ENCODE peak calls at places on chromosomes 1 and 21, in five cellular contexts. One of them, this sample, is unnamed.

GRCh38 chr1:215970406-215970805 is 403.3 kb downstream of the KCTD3 start:
- DNase-seq in hepatocyte: peak
- DNase-seq in H9: no peak
- DNase-seq in CD4-positive, alpha-beta T cell: no peak
- DNase-seq in A549: no peak
- DNase-seq in this sample: no peak

GRCh38 chr21:46056450-46056903 is 41.4 kb upstream of the COL6A2 start:
- DNase-seq in hepatocyte: peak
- DNase-seq in H9: peak
- DNase-seq in CD4-positive, alpha-beta T cell: no peak
- DNase-seq in A549: no peak
- DNase-seq in this sample: no peak

GRCh38 chr1:5506634-5507033 is 485.6 kb downstream of the NPHP4 start:
- DNase-seq in hepatocyte: no peak
- DNase-seq in H9: no peak
- DNase-seq in CD4-positive, alpha-beta T cell: no peak
- DNase-seq in A549: no peak
- DNase-seq in this sample: no peak

GRCh38 chr21:25370311-25370744 is 237.0 kb downstream of the MRPL39 start:
- DNase-seq in hepatocyte: peak
- DNase-seq in H9: no peak
- DNase-seq in CD4-positive, alpha-beta T cell: no peak
- DNase-seq in A549: no peak
- DNase-seq in this sample: peak

GRCh38 chr21:26534517-26534916 is 38.6 kb downstream of the CYYR1 start:
- DNase-seq in hepatocyte: no peak
- DNase-seq in H9: no peak
- DNase-seq in CD4-positive, alpha-beta T cell: no peak
- DNase-seq in A549: no peak
- DNase-seq in this sample: no peak

GRCh38 chr1:32241011-32241763 is 5.8 kb upstream of the FAM167B start:
- DNase-seq in hepatocyte: peak
- DNase-seq in H9: peak
- DNase-seq in CD4-positive, alpha-beta T cell: peak
- DNase-seq in A549: peak
- DNase-seq in this sample: peak

GRCh38 chr1:178538192-178538916 is 25.4 kb downstream of the TEX35 start:
- DNase-seq in hepatocyte: peak
- DNase-seq in H9: no peak
- DNase-seq in CD4-positive, alpha-beta T cell: no peak
- DNase-seq in A549: no peak
- DNase-seq in this sample: no peak

GRCh38 chr21:42171091-42172053 is 47.6 kb upstream of the ABCG1 start:
- DNase-seq in hepatocyte: peak
- DNase-seq in H9: no peak
- DNase-seq in CD4-positive, alpha-beta T cell: no peak
- DNase-seq in A549: no peak
- DNase-seq in this sample: peak

GRCh38 chr1:87763498-87763897 is 434.8 kb downstream of the LMO4 start:
- DNase-seq in hepatocyte: no peak
- DNase-seq in H9: no peak
- DNase-seq in CD4-positive, alpha-beta T cell: no peak
- DNase-seq in A549: no peak
- DNase-seq in this sample: no peak

GRCh38 chr1:10791117-10791951 is 5.1 kb downstream of the CASZ1 start:
- DNase-seq in hepatocyte: peak
- DNase-seq in H9: no peak
- DNase-seq in CD4-positive, alpha-beta T cell: no peak
- DNase-seq in A549: no peak
- DNase-seq in this sample: no peak

GRCh38 chr1:224621813-224622682 is 5.9 kb downstream of the CNIH3 start:
- DNase-seq in hepatocyte: peak
- DNase-seq in H9: no peak
- DNase-seq in CD4-positive, alpha-beta T cell: no peak
- DNase-seq in A549: no peak
- DNase-seq in this sample: no peak

GRCh38 chr1:182185147-182185546 is 123.6 kb upstream of the ZNF648 start:
- DNase-seq in hepatocyte: no peak
- DNase-seq in H9: no peak
- DNase-seq in CD4-positive, alpha-beta T cell: no peak
- DNase-seq in A549: no peak
- DNase-seq in this sample: no peak

GRCh38 chr1:156460525-156460924 is 40.0 kb downstream of the MEF2D start:
- DNase-seq in hepatocyte: no peak
- DNase-seq in H9: no peak
- DNase-seq in CD4-positive, alpha-beta T cell: no peak
- DNase-seq in A549: no peak
- DNase-seq in this sample: no peak

GRCh38 chr1:85420199-85420598 is 44.8 kb downstream of the DDAH1 start:
- DNase-seq in hepatocyte: no peak
- DNase-seq in H9: no peak
- DNase-seq in CD4-positive, alpha-beta T cell: no peak
- DNase-seq in A549: no peak
- DNase-seq in this sample: no peak

GRCh38 chr1:85417876-85418275 is 47.1 kb downstream of the DDAH1 start:
- DNase-seq in hepatocyte: no peak
- DNase-seq in H9: no peak
- DNase-seq in CD4-positive, alpha-beta T cell: no peak
- DNase-seq in A549: no peak
- DNase-seq in this sample: no peak

GRCh38 chr1:85413169-85413568 is 51.8 kb downstream of the DDAH1 start:
- DNase-seq in hepatocyte: no peak
- DNase-seq in H9: no peak
- DNase-seq in CD4-positive, alpha-beta T cell: no peak
- DNase-seq in A549: no peak
- DNase-seq in this sample: no peak

GRCh38 chr1:85421179-85421578 is 43.8 kb downstream of the DDAH1 start:
- DNase-seq in hepatocyte: no peak
- DNase-seq in H9: no peak
- DNase-seq in CD4-positive, alpha-beta T cell: no peak
- DNase-seq in A549: no peak
- DNase-seq in this sample: no peak

GRCh38 chr1:85417017-85417416 is 47.9 kb downstream of the DDAH1 start:
- DNase-seq in hepatocyte: no peak
- DNase-seq in H9: peak
- DNase-seq in CD4-positive, alpha-beta T cell: no peak
- DNase-seq in A549: no peak
- DNase-seq in this sample: no peak
- TF ChIP-seq CTCF in hepatocyte: no peak
- TF ChIP-seq CTCF in H9: no peak
- TF ChIP-seq CTCF in CD4-positive, alpha-beta T cell: no peak
- TF ChIP-seq CTCF in A549: no peak
- TF ChIP-seq CTCF in this sample: no peak

GRCh38 chr1:41023279-41023990 is 1.9 kb upstream of the SLFNL1 start:
- DNase-seq in hepatocyte: no peak
- DNase-seq in H9: no peak
- DNase-seq in CD4-positive, alpha-beta T cell: no peak
- DNase-seq in A549: no peak
- DNase-seq in this sample: peak
- TF ChIP-seq CTCF in hepatocyte: peak
- TF ChIP-seq CTCF in H9: peak
- TF ChIP-seq CTCF in CD4-positive, alpha-beta T cell: no peak
- TF ChIP-seq CTCF in A549: no peak
- TF ChIP-seq CTCF in this sample: peak

GRCh38 chr1:98001764-98002163 is 80.9 kb upstream of the DPYD start:
- DNase-seq in hepatocyte: no peak
- DNase-seq in H9: no peak
- DNase-seq in CD4-positive, alpha-beta T cell: no peak
- DNase-seq in A549: no peak
- DNase-seq in this sample: no peak
- TF ChIP-seq CTCF in hepatocyte: peak
- TF ChIP-seq CTCF in H9: peak
- TF ChIP-seq CTCF in CD4-positive, alpha-beta T cell: no peak
- TF ChIP-seq CTCF in A549: peak
- TF ChIP-seq CTCF in this sample: no peak

GRCh38 chr1:174157157-174157806 is 2.0 kb upstream of the RABGAP1L start:
- DNase-seq in hepatocyte: no peak
- DNase-seq in H9: no peak
- DNase-seq in CD4-positive, alpha-beta T cell: no peak
- DNase-seq in A549: no peak
- DNase-seq in this sample: no peak
- TF ChIP-seq CTCF in hepatocyte: no peak
- TF ChIP-seq CTCF in H9: no peak
- TF ChIP-seq CTCF in CD4-positive, alpha-beta T cell: no peak
- TF ChIP-seq CTCF in A549: no peak
- TF ChIP-seq CTCF in this sample: no peak

GRCh38 chr1:207401578-207401977 is 52.5 kb upstream of the CR2 start:
- DNase-seq in hepatocyte: no peak
- DNase-seq in H9: no peak
- DNase-seq in CD4-positive, alpha-beta T cell: no peak
- DNase-seq in A549: no peak
- DNase-seq in this sample: no peak
- TF ChIP-seq CTCF in hepatocyte: no peak
- TF ChIP-seq CTCF in H9: peak
- TF ChIP-seq CTCF in CD4-positive, alpha-beta T cell: no peak
- TF ChIP-seq CTCF in A549: no peak
- TF ChIP-seq CTCF in this sample: no peak

GRCh38 chr1:202656057-202656456 is 54.2 kb downstream of the SYT2 start:
- DNase-seq in hepatocyte: peak
- DNase-seq in H9: peak
- DNase-seq in CD4-positive, alpha-beta T cell: no peak
- DNase-seq in A549: peak
- DNase-seq in this sample: peak
- TF ChIP-seq CTCF in hepatocyte: peak
- TF ChIP-seq CTCF in H9: peak
- TF ChIP-seq CTCF in CD4-positive, alpha-beta T cell: no peak
- TF ChIP-seq CTCF in A549: no peak
- TF ChIP-seq CTCF in this sample: peak

GRCh38 chr1:118074101-118074500 is 110.9 kb downstream of the SPAG17 start:
- DNase-seq in hepatocyte: no peak
- DNase-seq in H9: no peak
- DNase-seq in CD4-positive, alpha-beta T cell: no peak
- DNase-seq in A549: no peak
- DNase-seq in this sample: no peak

GRCh38 chr1:118082984-118083383 is 102.0 kb downstream of the SPAG17 start:
- DNase-seq in hepatocyte: no peak
- DNase-seq in H9: no peak
- DNase-seq in CD4-positive, alpha-beta T cell: no peak
- DNase-seq in A549: no peak
- DNase-seq in this sample: no peak

GRCh38 chr1:118075116-118075515 is 109.9 kb downstream of the SPAG17 start:
- DNase-seq in hepatocyte: no peak
- DNase-seq in H9: no peak
- DNase-seq in CD4-positive, alpha-beta T cell: no peak
- DNase-seq in A549: no peak
- DNase-seq in this sample: no peak

GRCh38 chr1:118081387-118081786 is 103.6 kb downstream of the SPAG17 start:
- DNase-seq in hepatocyte: peak
- DNase-seq in H9: no peak
- DNase-seq in CD4-positive, alpha-beta T cell: no peak
- DNase-seq in A549: no peak
- DNase-seq in this sample: no peak

GRCh38 chr1:118077331-118078055 is 107.5 kb downstream of the SPAG17 start:
- DNase-seq in hepatocyte: peak
- DNase-seq in H9: peak
- DNase-seq in CD4-positive, alpha-beta T cell: no peak
- DNase-seq in A549: peak
- DNase-seq in this sample: peak
- TF ChIP-seq CTCF in hepatocyte: peak
- TF ChIP-seq CTCF in H9: peak
- TF ChIP-seq CTCF in CD4-positive, alpha-beta T cell: no peak
- TF ChIP-seq CTCF in A549: peak
- TF ChIP-seq CTCF in this sample: no peak

GRCh38 chr1:26297057-26297790 is 9.2 kb downstream of the UBXN11 start:
- DNase-seq in hepatocyte: no peak
- DNase-seq in H9: no peak
- DNase-seq in CD4-positive, alpha-beta T cell: no peak
- DNase-seq in A549: no peak
- DNase-seq in this sample: no peak
- TF ChIP-seq CTCF in hepatocyte: no peak
- TF ChIP-seq CTCF in H9: no peak
- TF ChIP-seq CTCF in CD4-positive, alpha-beta T cell: no peak
- TF ChIP-seq CTCF in A549: no peak
- TF ChIP-seq CTCF in this sample: no peak

GRCh38 chr1:169711469-169712308 is at the start of gene SELL:
- DNase-seq in hepatocyte: peak
- DNase-seq in H9: peak
- DNase-seq in CD4-positive, alpha-beta T cell: peak
- DNase-seq in A549: peak
- DNase-seq in this sample: peak

GRCh38 chr1:169707917-169708604 is 3.4 kb downstream of the SELL start:
- DNase-seq in hepatocyte: no peak
- DNase-seq in H9: no peak
- DNase-seq in CD4-positive, alpha-beta T cell: no peak
- DNase-seq in A549: no peak
- DNase-seq in this sample: no peak

GRCh38 chr1:169708633-169709032 is 2.8 kb downstream of the SELL start:
- DNase-seq in hepatocyte: no peak
- DNase-seq in H9: no peak
- DNase-seq in CD4-positive, alpha-beta T cell: no peak
- DNase-seq in A549: no peak
- DNase-seq in this sample: no peak

GRCh38 chr1:169712309-169712631 is 850 bp upstream of the SELL start:
- DNase-seq in hepatocyte: no peak
- DNase-seq in H9: no peak
- DNase-seq in CD4-positive, alpha-beta T cell: no peak
- DNase-seq in A549: no peak
- DNase-seq in this sample: no peak
- TF ChIP-seq CTCF in hepatocyte: no peak
- TF ChIP-seq CTCF in H9: no peak
- TF ChIP-seq CTCF in CD4-positive, alpha-beta T cell: no peak
- TF ChIP-seq CTCF in A549: no peak
- TF ChIP-seq CTCF in this sample: no peak

DNA sequence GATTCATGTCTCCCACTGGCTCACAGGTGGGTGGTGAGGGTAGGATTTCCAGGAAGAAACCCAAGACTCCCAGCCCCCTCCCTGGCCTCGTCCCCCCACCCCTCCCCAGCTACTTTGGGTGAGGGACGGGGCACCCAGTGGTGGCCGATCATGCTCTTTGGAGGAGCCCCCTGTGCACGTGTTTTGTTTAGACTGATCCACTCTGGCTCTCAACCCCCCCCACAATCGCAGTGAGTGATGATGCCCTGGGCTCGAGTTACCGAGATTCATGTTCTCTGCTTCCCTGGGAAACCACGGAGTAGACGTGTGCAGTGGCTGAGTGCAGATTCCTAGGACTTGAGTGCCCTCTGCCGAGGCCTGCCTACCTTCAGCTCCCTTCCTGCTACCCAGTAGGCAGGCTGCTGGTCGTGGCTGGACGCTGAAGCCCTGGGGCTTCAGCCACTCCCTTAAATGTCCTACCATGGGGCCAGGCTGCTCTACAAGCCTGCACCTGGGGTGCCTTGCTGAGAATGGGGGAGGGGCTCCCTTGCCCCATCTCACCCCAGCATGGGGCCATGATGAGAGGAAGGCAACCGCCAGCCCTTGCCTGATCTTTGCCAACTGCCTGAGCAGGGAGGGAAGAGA is 3.9 kb upstream of the GRIK3 start:
- DNase-seq in hepatocyte: peak
- DNase-seq in H9: peak
- DNase-seq in CD4-positive, alpha-beta T cell: no peak
- DNase-seq in A549: peak
- DNase-seq in this sample: peak
- TF ChIP-seq CTCF in hepatocyte: peak
- TF ChIP-seq CTCF in H9: peak
- TF ChIP-seq CTCF in CD4-positive, alpha-beta T cell: no peak
- TF ChIP-seq CTCF in A549: no peak
- TF ChIP-seq CTCF in this sample: no peak